ENCODE peak calls at places on chromosomes 2 and 18, in six cellular contexts. One of them, this sample, is unnamed.

GRCh38 chr2:68646303-68646702 is 2.9 kb downstream of the PROKR1 start:
- DNase-seq in C1 segment of cervical spinal cord: no peak
- DNase-seq in omental fat pad: no peak
- DNase-seq in cardiac muscle cell: no peak
- DNase-seq in NCI-H1105: no peak
- DNase-seq in naive thymus-derived CD8-positive, alpha-beta T cell: no peak
- DNase-seq in this sample: no peak

GRCh38 chr2:157178865-157179264 is 78.6 kb upstream of the GALNT5 start:
- DNase-seq in omental fat pad: no peak
- DNase-seq in NCI-H1105: no peak
- DNase-seq in C1 segment of cervical spinal cord: no peak
- DNase-seq in cardiac muscle cell: no peak
- DNase-seq in naive thymus-derived CD8-positive, alpha-beta T cell: no peak
- DNase-seq in this sample: no peak

GRCh38 chr2:160055726-160056108 is 6.7 kb downstream of the PLA2R1 start:
- DNase-seq in omental fat pad: no peak
- DNase-seq in naive thymus-derived CD8-positive, alpha-beta T cell: no peak
- DNase-seq in C1 segment of cervical spinal cord: no peak
- DNase-seq in cardiac muscle cell: no peak
- DNase-seq in NCI-H1105: no peak
- DNase-seq in this sample: no peak

GRCh38 chr2:18167871-18168270 is 289.4 kb downstream of the KCNS3 start:
- DNase-seq in C1 segment of cervical spinal cord: no peak
- DNase-seq in omental fat pad: no peak
- DNase-seq in naive thymus-derived CD8-positive, alpha-beta T cell: no peak
- DNase-seq in cardiac muscle cell: no peak
- DNase-seq in NCI-H1105: no peak
- DNase-seq in this sample: no peak

GRCh38 chr2:241072151-241072550 is 29.9 kb downstream of the MTERF4 start:
- DNase-seq in NCI-H1105: no peak
- DNase-seq in C1 segment of cervical spinal cord: no peak
- DNase-seq in cardiac muscle cell: no peak
- DNase-seq in omental fat pad: no peak
- DNase-seq in naive thymus-derived CD8-positive, alpha-beta T cell: no peak
- DNase-seq in this sample: no peak

GRCh38 chr2:224429441-224429810 is 27.5 kb upstream of the FAM124B start:
- DNase-seq in naive thymus-derived CD8-positive, alpha-beta T cell: no peak
- DNase-seq in cardiac muscle cell: no peak
- DNase-seq in omental fat pad: no peak
- DNase-seq in C1 segment of cervical spinal cord: no peak
- DNase-seq in NCI-H1105: no peak
- DNase-seq in this sample: no peak

GRCh38 chr2:113245276-113245711 is 33.4 kb downstream of the PAX8 start:
- DNase-seq in C1 segment of cervical spinal cord: no peak
- DNase-seq in naive thymus-derived CD8-positive, alpha-beta T cell: no peak
- DNase-seq in NCI-H1105: no peak
- DNase-seq in cardiac muscle cell: no peak
- DNase-seq in omental fat pad: no peak
- DNase-seq in this sample: no peak

GRCh38 chr18:56402872-56403516 is 235.4 kb downstream of the TXNL1 start:
- DNase-seq in NCI-H1105: no peak
- DNase-seq in cardiac muscle cell: no peak
- DNase-seq in omental fat pad: no peak
- DNase-seq in naive thymus-derived CD8-positive, alpha-beta T cell: no peak
- DNase-seq in C1 segment of cervical spinal cord: no peak
- DNase-seq in this sample: no peak

This sample was measured in nucleus accumbens.